ENCODE peak calls at places on chromosomes 12 and 14, in five cellular contexts. F is sciatic nerve; D is activated effector memory CD4-positive, alpha-beta T cell treated with anti-CD3 and anti-CD28 coated beads, Interleukin-2, amount 50 U/mL, for 16 hours; H is skeletal muscle cell; E is T1000. M is an unnamed sample.
A peak's percentile ranks its signal among the peaks of the same experiment; 100 is the strongest.

GRCh38 chr12:6703631-6704030 is 3.0 kb upstream of the PIANP start:
- DNase-seq in F (no peak), D (no peak), H (no peak), E (no peak), M (no peak)

GRCh38 chr12:18340796-18341195 is 79.5 kb downstream of the PIK3C2G start:
- DNase-seq in F (no peak), D (no peak), H (no peak), E (no peak), M (no peak)

GRCh38 chr12:87848248-87848868 is 180.8 kb downstream of the C12orf50 start:
- DNase-seq in F (no peak), D (no peak), H (peak; percentile 16), E (peak; percentile 99), M (no peak)

GRCh38 chr14:33271216-33271615 is 332.5 kb downstream of the NPAS3 start:
- DNase-seq in F (no peak), D (no peak), H (peak; percentile 7), E (no peak), M (no peak)

GRCh38 chr12:100859063-100859627 is 64.6 kb downstream of the ANO4 start:
- DNase-seq in F (no peak), D (no peak), H (no peak), E (no peak), M (no peak)

GRCh38 chr12:43348221-43348620 is 203.8 kb downstream of the ADAMTS20 start:
- DNase-seq in F (no peak), D (no peak), H (no peak), E (no peak), M (no peak)

GRCh38 chr12:52628111-52628507 is 9.8 kb upstream of the KRT73 start:
- DNase-seq in F (no peak), D (no peak), H (no peak), E (no peak), M (no peak)

GRCh38 chr12:67268335-67268895 is 743 bp upstream of the CAND1 start:
- DNase-seq in F (peak; percentile 89), D (peak; percentile 94), H (peak; percentile 98), E (peak; percentile 95), M (peak; percentile 96)

GRCh38 chr12:91205791-91206190 is 23.2 kb upstream of the DCN start:
- DNase-seq in F (no peak), D (no peak), H (no peak), E (peak; percentile 92), M (no peak)

GRCh38 chr14:80136358-80136757 is 74.9 kb downstream of the DIO2 start:
- DNase-seq in F (no peak), D (no peak), H (no peak), E (no peak), M (no peak)

GRCh38 chr12:10721654-10722501 is 1.2 kb downstream of the YBX3 start:
- DNase-seq in F (peak; percentile 97), D (peak; percentile 69), H (peak; percentile 98), E (peak; percentile 85), M (peak; percentile 59)

GRCh38 chr14:24784981-24785380 is 151.0 kb upstream of the GZMB start:
- DNase-seq in F (no peak), D (no peak), H (no peak), E (no peak), M (no peak)

GRCh38 chr12:79841878-79842265 is 93.0 kb downstream of the PPP1R12A start:
- DNase-seq in F (no peak), D (no peak), H (no peak), E (no peak), M (no peak)

GRCh38 chr12:48651681-48652080 is 30.4 kb downstream of the KANSL2 start:
- DNase-seq in F (no peak), D (no peak), H (no peak), E (no peak), M (no peak)

GRCh38 chr12:47216150-47216677 is 136.5 kb upstream of the AMIGO2 start:
- DNase-seq in F (no peak), D (peak; percentile 87), H (no peak), E (no peak), M (no peak)

GRCh38 chr12:114371250-114371649 is 34.7 kb downstream of the TBX5 start:
- DNase-seq in F (no peak), D (no peak), H (no peak), E (no peak), M (no peak)

GRCh38 chr12:55729592-55730446 is 1.0 kb upstream of the CD63 start:
- DNase-seq in F (peak; percentile 96), D (peak; percentile 86), H (no peak), E (peak; percentile 73), M (peak; percentile 68)

GRCh38 chr12:92466391-92467305 is 236.1 kb upstream of the PLEKHG7 start:
- DNase-seq in F (no peak), D (no peak), H (peak; percentile 73), E (no peak), M (no peak)

GRCh38 chr12:19546611-19547162 is 107.4 kb downstream of the AEBP2 start:
- DNase-seq in F (no peak), D (no peak), H (no peak), E (no peak), M (no peak)

GRCh38 chr12:116804051-116804450 is 65.9 kb downstream of the RNFT2 start:
- DNase-seq in F (no peak), D (no peak), H (no peak), E (no peak), M (no peak)

GRCh38 chr12:64729909-64730584 is 29.2 kb downstream of the GNS start:
- DNase-seq in F (no peak), D (no peak), H (no peak), E (no peak), M (peak; percentile 70)

GRCh38 chr12:62138527-62138926 is 121.7 kb upstream of the USP15 start:
- DNase-seq in F (no peak), D (no peak), H (no peak), E (no peak), M (no peak)

GRCh38 chr12:27672654-27673053 is 23.6 kb upstream of the REP15 start:
- DNase-seq in F (no peak), D (no peak), H (no peak), E (no peak), M (no peak)

GRCh38 chr12:49885118-49885517 is 18.6 kb downstream of the FAIM2 start:
- DNase-seq in F (no peak), D (no peak), H (no peak), E (no peak), M (no peak)

GRCh38 chr12:20189767-20190166 is 178.6 kb upstream of the PDE3A start:
- DNase-seq in F (no peak), D (no peak), H (no peak), E (no peak), M (no peak)

GRCh38 chr14:76518366-76518765 is 142.4 kb downstream of the ESRRB start:
- DNase-seq in F (no peak), D (no peak), H (no peak), E (no peak), M (no peak)

GRCh38 chr12:88468546-88468945 is 111.7 kb downstream of the KITLG start:
- DNase-seq in F (no peak), D (no peak), H (no peak), E (no peak), M (no peak)

GRCh38 chr12:40907115-40907521 is 214.9 kb downstream of the CNTN1 start:
- DNase-seq in F (no peak), D (no peak), H (peak; percentile 9), E (peak; percentile 42), M (no peak)

GRCh38 chr12:111430418-111431353 is 25.0 kb downstream of the SH2B3 start:
- DNase-seq in F (no peak), D (peak; percentile 92), H (no peak), E (no peak), M (no peak)

GRCh38 chr14:86712176-86712575 is 1182.2 kb downstream of the FLRT2 start:
- DNase-seq in F (no peak), D (no peak), H (no peak), E (no peak), M (no peak)

GRCh38 chr12:110117948-110118685 is 6.0 kb upstream of the IFT81 start:
- DNase-seq in F (no peak), D (no peak), H (no peak), E (no peak), M (no peak)

GRCh38 chr12:13211191-13211858 is 14.8 kb downstream of the EMP1 start:
- DNase-seq in F (no peak), D (no peak), H (no peak), E (no peak), M (no peak)

GRCh38 chr12:104060791-104061190 is 3.5 kb upstream of the HCFC2 start:
- DNase-seq in F (no peak), D (no peak), H (no peak), E (no peak), M (no peak)

GRCh38 chr12:88866881-88867280 is 286.6 kb upstream of the KITLG start:
- DNase-seq in F (no peak), D (no peak), H (no peak), E (no peak), M (no peak)

GRCh38 chr14:71651228-71651627 is 281.0 kb upstream of the RGS6 start:
- DNase-seq in F (no peak), D (no peak), H (peak; percentile 83), E (no peak), M (no peak)

GRCh38 chr14:103308717-103309616 is 25.1 kb upstream of the EIF5 start:
- DNase-seq in F (no peak), D (peak; percentile 22), H (no peak), E (no peak), M (no peak)

GRCh38 chr14:98144964-98145363 is 1127.0 kb downstream of the BCL11B start:
- DNase-seq in F (no peak), D (no peak), H (no peak), E (no peak), M (no peak)

GRCh38 chr12:133236556-133236955 is 879 bp upstream of the ANHX start:
- DNase-seq in F (no peak), D (no peak), H (no peak), E (no peak), M (no peak)

GRCh38 chr12:105214670-105215375 is 21.2 kb downstream of the APPL2 start:
- DNase-seq in F (no peak), D (no peak), H (no peak), E (no peak), M (no peak)

M was measured in DMS 273 treated with DMSO at 0.1 percent for 48 hours.